ENCODE peak calls at places on chromosomes 4 and X, in ten cellular contexts. G, O, A, Z, S, J, F, T, V and L are unnamed samples.

GRCh38 chr4:159227984-159228383 is 125.1 kb downstream of the RAPGEF2 start:
- DNase-seq in F (peak; percentile 27), Z (peak; percentile 45), G (no peak), T (no peak), O (peak; percentile 37), J (no peak), A (peak; percentile 81), S (no peak), V (no peak), L (peak; percentile 14)

GRCh38 chrX:24097741-24098140 is 43.0 kb downstream of the EIF2S3 start:
- DNase-seq in Z (no peak), A (peak; percentile 73), T (no peak), J (no peak), O (no peak), G (no peak), V (no peak), F (no peak), S (no peak), L (no peak)

GRCh38 chr4:5887361-5888221 is 5.3 kb downstream of the CRMP1 start:
- DNase-seq in V (peak; percentile 93), F (peak; percentile 84), A (no peak), T (no peak), Z (peak; percentile 75), O (no peak), J (no peak), G (no peak), S (no peak), L (no peak)

GRCh38 chr4:173261052-173261451 is 73.1 kb downstream of the HMGB2 start:
- DNase-seq in S (no peak), A (no peak), J (no peak), V (no peak), G (no peak), F (no peak), O (no peak), Z (no peak), T (no peak), L (no peak)

GRCh38 chr4:1082215-1083182 is 30.9 kb downstream of the RNF212 start:
- DNase-seq in T (no peak), A (peak; percentile 85), G (no peak), F (no peak), Z (no peak), S (no peak), J (no peak), V (no peak), O (no peak), L (no peak)

GRCh38 chrX:2703991-2704369 is 12.9 kb downstream of the CD99 start:
- DNase-seq in O (no peak), F (no peak), J (no peak), Z (no peak), S (peak; percentile 61), V (no peak), G (no peak), T (no peak), A (peak; percentile 76), L (no peak)

GRCh38 chrX:9851890-9852289 is 65.7 kb downstream of the SHROOM2 start:
- DNase-seq in A (no peak), Z (no peak), F (no peak), V (no peak), G (no peak), J (no peak), T (no peak), S (no peak), O (no peak), L (no peak)

GRCh38 chr4:115945026-115945425 is 831.6 kb upstream of the NDST4 start:
- DNase-seq in T (no peak), G (no peak), O (no peak), V (no peak), F (no peak), A (no peak), S (no peak), J (no peak), Z (no peak), L (no peak)

GRCh38 chr4:73648478-73648877 is 28.2 kb upstream of the RASSF6 start:
- DNase-seq in A (no peak), O (no peak), S (no peak), F (no peak), T (no peak), G (no peak), Z (no peak), V (no peak), J (no peak), L (no peak)

GRCh38 chr4:110540606-110541440 is 64.9 kb downstream of the ENPEP start:
- DNase-seq in F (no peak), O (peak; percentile 1), G (no peak), J (no peak), T (no peak), A (peak; percentile 78), Z (no peak), V (no peak), S (no peak), L (no peak)

GRCh38 chrX:724256-724655 is 93.7 kb downstream of the SHOX start:
- DNase-seq in O (no peak), G (no peak), S (no peak), T (no peak), V (no peak), J (no peak), Z (no peak), F (no peak), A (no peak), L (no peak)

GRCh38 chr4:152696764-152697250 is 17.0 kb upstream of the TMEM154 start:
- DNase-seq in S (no peak), F (no peak), A (no peak), J (peak; percentile 81), G (peak; percentile 2), V (no peak), Z (no peak), O (no peak), T (no peak), L (no peak)

GRCh38 chrX:920234-920799 is 289.7 kb downstream of the SHOX start:
- DNase-seq in Z (no peak), O (peak; percentile 96), T (no peak), V (peak; percentile 23), S (no peak), J (no peak), F (no peak), A (peak; percentile 90), G (no peak), L (no peak)

GRCh38 chrX:133414399-133415275 is 652 bp downstream of the GPC4 start:
- DNase-seq in T (peak; percentile 82), A (peak; percentile 4), S (peak; percentile 23), Z (no peak), O (no peak), G (no peak), J (peak; percentile 17), F (peak; percentile 51), V (peak; percentile 23), L (peak; percentile 31)

GRCh38 chr4:8185280-8185679 is 13.8 kb upstream of the SH3TC1 start:
- DNase-seq in J (no peak), T (no peak), V (no peak), G (no peak), F (no peak), O (peak; percentile 64), Z (no peak), S (no peak), A (peak; percentile 94), L (no peak)

GRCh38 chr4:140876597-140877364 is 120.6 kb upstream of the TBC1D9 start:
- DNase-seq in A (peak; percentile 54), F (no peak), V (no peak), S (no peak), T (no peak), Z (no peak), O (no peak), J (no peak), G (no peak), L (no peak)
- TF ChIP-seq CTCF in A (no peak), F (no peak), V (no peak), S (no peak), T (no peak), Z (no peak), O (no peak), J (no peak), G (no peak), L (no peak)

DNA sequence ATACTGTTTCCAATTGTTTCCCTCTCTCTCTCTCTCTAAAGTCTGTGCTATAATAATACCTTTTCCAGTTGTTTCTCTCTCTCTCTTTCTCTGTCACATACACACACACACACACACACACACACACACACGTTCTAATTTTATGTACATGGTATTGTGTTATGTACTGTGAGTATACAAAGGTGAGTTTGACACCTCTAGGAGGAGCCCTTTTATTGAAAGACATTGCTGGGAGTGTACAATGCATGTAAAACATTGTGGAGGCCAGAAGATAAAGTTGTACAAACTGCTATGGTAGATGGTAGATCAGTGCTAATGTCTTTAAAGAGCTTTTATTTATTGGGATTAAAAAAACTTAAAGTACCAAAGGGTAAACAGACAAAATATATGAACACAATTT is 53.6 kb downstream of the BLTP1 start:
- DNase-seq in T (no peak), S (no peak), Z (no peak), J (no peak), V (no peak), O (no peak), G (no peak), F (no peak), A (no peak), L (no peak)
- TF ChIP-seq CTCF in T (no peak), S (peak; percentile 18), Z (peak; percentile 24), J (peak; percentile 11), V (no peak), O (no peak), G (no peak), F (no peak), A (no peak), L (no peak)

DNA sequence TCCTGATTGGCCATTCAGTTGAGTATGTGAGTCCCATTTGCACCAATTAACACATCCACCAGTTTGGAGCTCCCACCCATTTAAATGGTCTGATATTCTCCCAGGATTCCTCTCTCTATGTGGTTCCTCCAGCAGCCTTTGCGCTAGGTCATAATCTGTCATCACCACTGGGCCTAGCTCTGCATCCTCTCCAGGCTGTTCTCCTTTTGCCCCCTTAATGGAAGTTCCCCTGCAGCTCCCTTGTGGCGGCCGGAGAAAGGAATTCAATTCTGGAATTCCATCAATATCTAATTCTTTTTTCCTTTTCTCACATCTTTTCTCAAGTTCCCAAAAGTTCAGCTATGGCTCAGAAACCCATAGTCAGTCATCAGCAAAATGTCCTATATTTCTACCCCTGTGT is 2184.4 kb upstream of the AGA start:
- DNase-seq in T (no peak), J (no peak), G (no peak), F (no peak), V (peak; percentile 28), O (no peak), A (no peak), S (no peak), Z (peak; percentile 52), L (no peak)
- TF ChIP-seq CTCF in T (no peak), J (no peak), G (no peak), F (peak; percentile 20), V (peak; percentile 63), O (no peak), A (no peak), S (no peak), Z (peak; percentile 63), L (peak; percentile 34)

GRCh38 chrX:123424546-123424945 is 240.5 kb downstream of the GRIA3 start:
- DNase-seq in V (no peak), A (peak; percentile 66), T (no peak), Z (no peak), G (no peak), S (no peak), O (peak; percentile 26), J (peak; percentile 43), F (no peak), L (no peak)

GRCh38 chrX:123425904-123426303 is 241.8 kb downstream of the GRIA3 start:
- DNase-seq in J (no peak), O (no peak), G (no peak), T (no peak), S (no peak), Z (no peak), V (no peak), F (no peak), A (peak; percentile 68), L (no peak)

GRCh38 chrX:123425471-123425870 is 241.4 kb downstream of the GRIA3 start:
- DNase-seq in F (no peak), J (no peak), O (no peak), S (no peak), V (no peak), G (no peak), Z (no peak), A (peak; percentile 34), T (no peak), L (no peak)

GRCh38 chrX:123422875-123423274 is 238.8 kb downstream of the GRIA3 start:
- DNase-seq in T (no peak), S (no peak), F (peak; percentile 14), A (peak; percentile 43), Z (peak; percentile 4), V (peak; percentile 24), O (no peak), J (no peak), G (no peak), L (no peak)
- TF ChIP-seq CTCF in T (peak; percentile 23), S (peak; percentile 54), F (peak; percentile 83), A (peak; percentile 76), Z (peak; percentile 39), V (peak; percentile 38), O (peak; percentile 74), J (peak; percentile 81), G (peak; percentile 27), L (peak; percentile 62)